ENCODE peak calls at places on chromosomes 7 and 10, in five cellular contexts. M, H, Q, B and Z are unnamed samples.

GRCh38 chr7:17832820-17833219 is 107.5 kb downstream of the SNX13 start:
- DNase-seq in M (no peak), H (no peak), Q (no peak), B (no peak), Z (no peak)

GRCh38 chr10:11095374-11095785 is 77.7 kb downstream of the CELF2 start:
- DNase-seq in M (no peak), H (no peak), Q (no peak), B (no peak), Z (no peak)

GRCh38 chr10:84820596-84820995 is 492.2 kb downstream of the CCSER2 start:
- DNase-seq in M (no peak), H (no peak), Q (no peak), B (no peak), Z (no peak)

GRCh38 chr10:86967481-86967941 is 771 bp upstream of the ADIRF start:
- DNase-seq in M (no peak), H (no peak), Q (no peak), B (no peak), Z (no peak)

GRCh38 chr10:86813101-86813500 is 56.7 kb downstream of the BMPR1A start:
- DNase-seq in M (no peak), H (no peak), Q (no peak), B (no peak), Z (no peak)

GRCh38 chr10:49512121-49512809 is 26.7 kb downstream of the ERCC6 start:
- DNase-seq in M (peak), H (no peak), Q (peak), B (no peak), Z (no peak)

GRCh38 chr7:96734343-96734742 is 24.7 kb upstream of the SEM1 start:
- DNase-seq in M (no peak), H (no peak), Q (no peak), B (no peak), Z (no peak)

GRCh38 chr10:84587789-84588188 is 259.4 kb downstream of the CCSER2 start:
- DNase-seq in M (no peak), H (no peak), Q (no peak), B (no peak), Z (no peak)

GRCh38 chr7:115707236-115707635 is 323.3 kb downstream of the TFEC start:
- DNase-seq in M (peak), H (no peak), Q (peak), B (no peak), Z (peak)

GRCh38 chr10:58807631-58808024 is 295.0 kb downstream of the BICC1 start:
- DNase-seq in M (no peak), H (no peak), Q (peak), B (no peak), Z (peak)

GRCh38 chr10:65708057-65708456 is 1217.8 kb upstream of the LRRTM3 start:
- DNase-seq in M (no peak), H (no peak), Q (no peak), B (no peak), Z (no peak)

GRCh38 chr10:116115233-116115632 is 157.8 kb downstream of the GFRA1 start:
- DNase-seq in M (no peak), H (no peak), Q (no peak), B (no peak), Z (no peak)

GRCh38 chr10:101014966-101015581 is 15.5 kb downstream of the LZTS2 start:
- DNase-seq in M (no peak), H (peak), Q (peak), B (no peak), Z (no peak)
- TF ChIP-seq CTCF in M (no peak), H (no peak), Q (no peak), B (no peak), Z (no peak)

GRCh38 chr10:110207805-110208613 is 604 bp downstream of the MXI1 start:
- DNase-seq in M (peak), H (no peak), Q (peak), B (no peak), Z (no peak)

GRCh38 chr10:110208614-110209398 is 1.4 kb downstream of the MXI1 start:
- DNase-seq in M (peak), H (no peak), Q (peak), B (no peak), Z (no peak)

GRCh38 chr10:110203500-110204455 is 3.6 kb upstream of the MXI1 start:
- DNase-seq in M (no peak), H (no peak), Q (no peak), B (no peak), Z (no peak)

GRCh38 chr10:110206988-110207804 is at the start of gene MXI1:
- DNase-seq in M (peak), H (peak), Q (peak), B (peak), Z (peak)

DNA sequence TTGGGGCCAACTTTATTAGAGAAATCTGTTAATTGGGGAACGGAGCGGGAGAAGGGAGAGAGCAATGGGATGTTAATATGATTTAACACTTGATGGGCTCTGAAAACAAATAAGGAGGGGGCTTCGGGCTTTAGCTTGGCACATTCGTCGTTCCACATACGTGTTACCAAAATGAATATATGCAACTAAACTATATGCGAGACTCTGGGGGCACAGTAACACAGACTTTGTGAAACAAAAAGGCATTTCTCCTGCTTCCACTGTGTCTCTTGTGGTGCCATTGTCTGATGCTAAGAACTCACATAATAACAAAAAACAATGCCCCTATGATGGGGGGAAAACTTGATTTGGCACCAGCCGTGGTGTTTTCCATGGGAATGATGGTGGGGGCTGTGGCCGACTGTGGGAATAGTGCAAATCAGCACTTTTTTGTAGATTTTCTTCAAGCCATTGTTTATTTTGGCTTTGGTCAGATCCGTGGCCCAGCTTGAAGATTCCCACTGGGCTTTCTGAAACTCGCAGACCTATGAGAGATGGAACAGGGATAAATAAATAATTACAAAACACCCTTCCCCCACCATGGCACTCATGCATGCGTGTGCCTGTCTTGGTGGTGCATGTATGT is 2.2 kb upstream of the MXI1 start:
- DNase-seq in M (no peak), H (no peak), Q (no peak), B (no peak), Z (no peak)
- H3K4me3 ChIP-seq in M (no peak), H (no peak), Q (no peak), B (no peak), Z (no peak)

DNA sequence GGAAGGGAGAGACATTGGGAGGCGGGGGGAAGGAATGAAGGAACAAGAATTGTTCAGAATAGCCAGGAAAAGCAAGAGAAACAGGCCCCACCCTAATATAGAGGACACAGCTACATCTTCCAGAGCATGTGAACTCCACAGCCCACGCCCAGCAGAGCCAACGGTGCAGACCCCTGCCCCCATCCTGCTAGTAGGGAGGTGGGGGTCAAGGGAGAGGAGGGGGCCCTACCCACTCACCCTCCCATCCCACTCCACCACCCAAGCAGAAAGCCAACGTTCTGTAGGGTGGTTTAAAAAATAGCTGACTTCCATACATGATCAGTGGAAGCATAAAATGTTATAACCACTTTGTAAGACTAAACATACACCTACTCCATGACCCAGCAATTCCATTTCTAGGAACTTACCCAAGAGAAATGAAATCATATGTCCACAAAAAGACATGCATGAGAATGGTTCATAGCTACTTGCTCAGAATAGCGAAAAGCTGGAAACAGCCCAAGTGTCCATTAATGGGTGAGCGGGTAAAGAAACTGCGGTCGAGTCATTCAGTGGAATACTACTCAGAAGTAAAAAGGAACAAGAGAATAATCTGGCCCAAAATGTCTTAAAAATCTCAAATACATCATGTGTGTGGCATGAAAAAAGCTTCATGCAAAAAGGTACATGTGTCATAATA is 31.8 kb downstream of the CTBP2 start:
- DNase-seq in M (no peak), H (no peak), Q (no peak), B (no peak), Z (no peak)
- TF ChIP-seq CTCF in M (no peak), H (no peak), Q (no peak), B (no peak), Z (no peak)

GRCh38 chr10:35270100-35270499 is 66.2 kb upstream of the CCNY start:
- DNase-seq in M (no peak), H (no peak), Q (no peak), B (no peak), Z (no peak)

GRCh38 chr10:35268791-35269257 is 67.5 kb upstream of the CCNY start:
- DNase-seq in M (no peak), H (no peak), Q (no peak), B (no peak), Z (no peak)

GRCh38 chr10:35268323-35268722 is 68.0 kb upstream of the CCNY start:
- DNase-seq in M (no peak), H (no peak), Q (no peak), B (no peak), Z (no peak)

GRCh38 chr10:35274511-35275060 is 61.7 kb upstream of the CCNY start:
- DNase-seq in M (no peak), H (no peak), Q (no peak), B (no peak), Z (no peak)

DNA sequence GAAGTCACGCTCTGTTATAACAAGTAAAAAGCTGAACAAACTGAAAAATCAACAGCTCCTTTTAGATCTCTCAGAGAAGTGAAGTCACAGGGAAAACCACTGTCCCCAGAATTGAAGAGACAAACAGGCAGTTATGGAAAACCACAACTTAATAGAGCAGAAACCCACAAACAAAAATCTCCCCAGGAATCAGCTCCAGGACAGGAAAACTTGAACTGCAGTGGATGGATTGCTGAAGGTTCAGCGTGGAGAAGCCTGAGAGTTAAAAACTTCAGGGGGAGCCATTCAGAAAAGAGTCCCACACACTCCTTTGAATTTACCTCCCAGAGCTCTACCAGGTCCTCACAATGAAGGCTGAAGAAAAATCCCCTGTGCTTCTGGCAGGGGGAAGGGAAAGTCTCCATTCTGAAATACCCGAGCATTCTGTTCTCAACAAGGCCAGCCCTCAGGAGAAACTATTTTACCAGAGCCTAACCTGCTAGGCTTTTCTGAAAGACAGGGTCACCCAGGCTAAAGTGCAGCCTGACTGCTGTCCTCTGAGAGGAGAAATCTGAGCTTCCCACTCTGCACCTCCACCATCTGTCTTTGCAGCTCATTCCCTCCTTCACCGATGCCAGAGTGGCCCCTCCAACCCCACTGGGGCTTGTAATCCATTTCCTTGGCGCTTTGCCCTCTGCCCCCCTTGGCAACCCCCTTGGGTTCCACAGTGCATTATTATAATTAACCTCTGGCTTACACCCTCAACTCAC is 65.0 kb upstream of the CCNY start:
- DNase-seq in M (peak), H (no peak), Q (no peak), B (no peak), Z (no peak)
- H3K4me3 ChIP-seq in M (no peak), H (no peak), Q (no peak), B (no peak), Z (no peak)

GRCh38 chr10:43338117-43338516 is 33.3 kb upstream of the FXYD4 start:
- DNase-seq in M (no peak), H (no peak), Q (no peak), B (no peak), Z (no peak)
- TF ChIP-seq CTCF in M (no peak), H (peak), Q (no peak), B (no peak), Z (no peak)

DNA sequence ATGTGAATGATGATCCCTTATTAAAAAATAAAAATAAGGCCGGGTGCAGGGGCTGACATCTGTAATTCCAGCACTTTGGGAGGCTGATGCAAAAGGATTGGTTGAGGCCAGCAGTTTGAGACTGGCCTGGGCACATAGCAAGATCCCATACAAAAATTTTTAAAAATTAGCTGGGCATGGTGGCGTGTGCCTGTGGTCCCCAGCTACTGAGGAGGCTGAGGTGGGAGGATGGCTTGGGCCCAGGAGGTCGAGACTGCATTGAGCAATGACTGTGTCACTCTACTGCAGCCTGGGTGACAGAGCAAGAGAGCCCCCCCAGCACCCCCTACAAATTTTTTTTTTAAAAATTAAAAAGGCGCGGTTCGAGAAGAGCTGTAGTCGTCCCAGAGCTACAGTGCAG is 1.2 kb upstream of the BRI3 start:
- DNase-seq in M (no peak), H (no peak), Q (no peak), B (no peak), Z (no peak)
- H3K4me3 ChIP-seq in M (no peak), H (no peak), Q (peak), B (peak), Z (no peak)

GRCh38 chr10:132453470-132453861 is 56.5 kb downstream of the PWWP2B start:
- DNase-seq in M (no peak), H (no peak), Q (no peak), B (no peak), Z (no peak)
- TF ChIP-seq CTCF in M (no peak), H (no peak), Q (no peak), B (peak), Z (no peak)